ENCODE peak calls at places on chromosomes 3 and 15, in six cellular contexts. One of them, this sample, is unnamed.

GRCh38 chr3:88090681-88091080 is 31.6 kb downstream of the ZNF654 start:
- DNase-seq in ovary: no peak
- DNase-seq in adrenal gland: no peak
- DNase-seq in body of pancreas: no peak
- DNase-seq in esophagus squamous epithelium: no peak
- DNase-seq in breast epithelium: no peak
- DNase-seq in this sample: peak

GRCh38 chr15:37921527-37922385 is 12.7 kb upstream of the TMCO5A start:
- DNase-seq in ovary: no peak
- DNase-seq in adrenal gland: no peak
- DNase-seq in body of pancreas: no peak
- DNase-seq in esophagus squamous epithelium: no peak
- DNase-seq in breast epithelium: no peak
- DNase-seq in this sample: no peak

GRCh38 chr3:37279226-37279625 is 104.8 kb upstream of the LRRFIP2 start:
- DNase-seq in ovary: no peak
- DNase-seq in adrenal gland: no peak
- DNase-seq in body of pancreas: no peak
- DNase-seq in esophagus squamous epithelium: no peak
- DNase-seq in breast epithelium: no peak
- DNase-seq in this sample: no peak

GRCh38 chr3:19934098-19934566 is at the start of gene EFHB:
- DNase-seq in ovary: no peak
- DNase-seq in adrenal gland: no peak
- DNase-seq in body of pancreas: peak
- DNase-seq in esophagus squamous epithelium: no peak
- DNase-seq in breast epithelium: no peak
- DNase-seq in this sample: peak

GRCh38 chr3:195001261-195001660 is 269.7 kb downstream of the XXYLT1 start:
- DNase-seq in ovary: no peak
- DNase-seq in adrenal gland: no peak
- DNase-seq in body of pancreas: no peak
- DNase-seq in esophagus squamous epithelium: no peak
- DNase-seq in breast epithelium: no peak
- DNase-seq in this sample: no peak

GRCh38 chr15:71455878-71456277 is 340.6 kb downstream of the THSD4 start:
- DNase-seq in ovary: no peak
- DNase-seq in adrenal gland: no peak
- DNase-seq in body of pancreas: no peak
- DNase-seq in esophagus squamous epithelium: no peak
- DNase-seq in breast epithelium: no peak
- DNase-seq in this sample: no peak

GRCh38 chr3:172707967-172708366 is 2.9 kb downstream of the NCEH1 start:
- DNase-seq in ovary: no peak
- DNase-seq in adrenal gland: no peak
- DNase-seq in body of pancreas: no peak
- DNase-seq in esophagus squamous epithelium: no peak
- DNase-seq in breast epithelium: no peak
- DNase-seq in this sample: peak

GRCh38 chr15:81087121-81087520 is 46.9 kb upstream of the CFAP161 start:
- DNase-seq in ovary: no peak
- DNase-seq in adrenal gland: no peak
- DNase-seq in body of pancreas: no peak
- DNase-seq in esophagus squamous epithelium: no peak
- DNase-seq in breast epithelium: no peak
- DNase-seq in this sample: no peak

GRCh38 chr15:31409196-31409595 is 82.6 kb downstream of the KLF13 start:
- DNase-seq in ovary: no peak
- DNase-seq in adrenal gland: no peak
- DNase-seq in body of pancreas: no peak
- DNase-seq in esophagus squamous epithelium: no peak
- DNase-seq in breast epithelium: no peak
- DNase-seq in this sample: no peak

GRCh38 chr15:41607033-41607432 is 48.0 kb downstream of the TYRO3 start:
- DNase-seq in ovary: no peak
- DNase-seq in adrenal gland: no peak
- DNase-seq in body of pancreas: no peak
- DNase-seq in esophagus squamous epithelium: no peak
- DNase-seq in breast epithelium: no peak
- DNase-seq in this sample: no peak

GRCh38 chr3:29310865-29311264 is 30.0 kb downstream of the RBMS3 start:
- DNase-seq in ovary: no peak
- DNase-seq in adrenal gland: no peak
- DNase-seq in body of pancreas: no peak
- DNase-seq in esophagus squamous epithelium: no peak
- DNase-seq in breast epithelium: no peak
- DNase-seq in this sample: no peak

GRCh38 chr3:149512073-149512782 is 37.7 kb downstream of the TM4SF4 start:
- DNase-seq in ovary: peak
- DNase-seq in adrenal gland: peak
- DNase-seq in body of pancreas: peak
- DNase-seq in esophagus squamous epithelium: no peak
- DNase-seq in breast epithelium: peak
- DNase-seq in this sample: peak

GRCh38 chr3:85533586-85533985 is 574.8 kb downstream of the CADM2 start:
- DNase-seq in ovary: no peak
- DNase-seq in adrenal gland: no peak
- DNase-seq in body of pancreas: no peak
- DNase-seq in esophagus squamous epithelium: no peak
- DNase-seq in breast epithelium: no peak
- DNase-seq in this sample: no peak

GRCh38 chr3:112489674-112490479 is 9.4 kb downstream of the BTLA start:
- DNase-seq in ovary: no peak
- DNase-seq in adrenal gland: no peak
- DNase-seq in body of pancreas: no peak
- DNase-seq in esophagus squamous epithelium: no peak
- DNase-seq in breast epithelium: no peak
- DNase-seq in this sample: no peak

GRCh38 chr15:77144492-77145070 is 73.7 kb upstream of the TSPAN3 start:
- DNase-seq in ovary: no peak
- DNase-seq in adrenal gland: no peak
- DNase-seq in body of pancreas: no peak
- DNase-seq in esophagus squamous epithelium: no peak
- DNase-seq in breast epithelium: no peak
- DNase-seq in this sample: no peak

GRCh38 chr15:90191795-90192494 is 9.2 kb upstream of the SEMA4B start:
- DNase-seq in ovary: peak
- DNase-seq in adrenal gland: peak
- DNase-seq in body of pancreas: peak
- DNase-seq in esophagus squamous epithelium: peak
- DNase-seq in breast epithelium: peak
- DNase-seq in this sample: peak

GRCh38 chr3:63069780-63070540 is 194.7 kb upstream of the CADPS start:
- DNase-seq in ovary: no peak
- DNase-seq in adrenal gland: no peak
- DNase-seq in body of pancreas: no peak
- DNase-seq in esophagus squamous epithelium: no peak
- DNase-seq in breast epithelium: no peak
- DNase-seq in this sample: no peak

GRCh38 chr3:173410836-173411235 is 13.3 kb downstream of the NLGN1 start:
- DNase-seq in ovary: no peak
- DNase-seq in adrenal gland: no peak
- DNase-seq in body of pancreas: no peak
- DNase-seq in esophagus squamous epithelium: no peak
- DNase-seq in breast epithelium: no peak
- DNase-seq in this sample: no peak

GRCh38 chr15:30770759-30771158 is 133.0 kb upstream of the FAN1 start:
- DNase-seq in ovary: no peak
- DNase-seq in adrenal gland: no peak
- DNase-seq in body of pancreas: no peak
- DNase-seq in esophagus squamous epithelium: no peak
- DNase-seq in breast epithelium: no peak
- DNase-seq in this sample: no peak

GRCh38 chr3:113698891-113699465 is 2.5 kb upstream of the USF3 start:
- DNase-seq in ovary: peak
- DNase-seq in adrenal gland: no peak
- DNase-seq in body of pancreas: no peak
- DNase-seq in esophagus squamous epithelium: no peak
- DNase-seq in breast epithelium: no peak
- DNase-seq in this sample: peak

GRCh38 chr3:164620423-164620822 is 457.9 kb downstream of the SI start:
- DNase-seq in ovary: no peak
- DNase-seq in adrenal gland: no peak
- DNase-seq in body of pancreas: no peak
- DNase-seq in esophagus squamous epithelium: no peak
- DNase-seq in breast epithelium: no peak
- DNase-seq in this sample: no peak

GRCh38 chr3:138331143-138331894 is 1.7 kb upstream of the NME9 start:
- DNase-seq in ovary: no peak
- DNase-seq in adrenal gland: no peak
- DNase-seq in body of pancreas: no peak
- DNase-seq in esophagus squamous epithelium: no peak
- DNase-seq in breast epithelium: no peak
- DNase-seq in this sample: no peak

DNA sequence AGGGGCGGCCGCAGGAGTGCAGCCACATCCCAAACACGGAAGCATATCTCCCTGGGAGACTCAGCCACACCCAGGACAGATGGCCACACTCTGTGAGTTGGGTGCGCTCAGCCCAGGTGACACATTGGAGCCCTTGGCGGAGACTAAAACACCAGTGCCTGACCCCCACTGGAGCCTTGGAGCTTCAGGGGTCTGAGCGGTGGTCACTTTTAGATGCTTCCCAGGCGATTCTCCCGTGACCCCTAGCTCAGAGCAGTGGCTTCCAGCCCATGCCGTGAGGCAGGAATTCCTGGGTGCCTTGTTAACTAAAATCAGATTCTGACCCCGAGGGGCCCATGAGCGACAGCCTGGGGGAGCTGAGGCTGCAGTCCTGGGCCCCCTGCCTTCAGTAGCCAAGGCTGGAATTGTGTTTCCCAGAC is 54.5 kb downstream of the PLXNA1 start:
- DNase-seq in ovary: no peak
- DNase-seq in adrenal gland: peak
- DNase-seq in body of pancreas: no peak
- DNase-seq in esophagus squamous epithelium: no peak
- DNase-seq in breast epithelium: no peak
- DNase-seq in this sample: no peak
- TF ChIP-seq POLR2A in ovary: no peak
- TF ChIP-seq POLR2A in adrenal gland: no peak
- TF ChIP-seq POLR2A in body of pancreas: no peak
- TF ChIP-seq POLR2A in esophagus squamous epithelium: no peak
- TF ChIP-seq POLR2A in breast epithelium: no peak
- TF ChIP-seq POLR2A in this sample: no peak

GRCh38 chr3:121629601-121630000 is 31.1 kb downstream of the HCLS1 start:
- DNase-seq in ovary: no peak
- DNase-seq in adrenal gland: no peak
- DNase-seq in body of pancreas: no peak
- DNase-seq in esophagus squamous epithelium: no peak
- DNase-seq in breast epithelium: no peak
- DNase-seq in this sample: no peak
- TF ChIP-seq POLR2A in ovary: no peak
- TF ChIP-seq POLR2A in adrenal gland: no peak
- TF ChIP-seq POLR2A in body of pancreas: no peak
- TF ChIP-seq POLR2A in esophagus squamous epithelium: no peak
- TF ChIP-seq POLR2A in breast epithelium: no peak
- TF ChIP-seq POLR2A in this sample: no peak

DNA sequence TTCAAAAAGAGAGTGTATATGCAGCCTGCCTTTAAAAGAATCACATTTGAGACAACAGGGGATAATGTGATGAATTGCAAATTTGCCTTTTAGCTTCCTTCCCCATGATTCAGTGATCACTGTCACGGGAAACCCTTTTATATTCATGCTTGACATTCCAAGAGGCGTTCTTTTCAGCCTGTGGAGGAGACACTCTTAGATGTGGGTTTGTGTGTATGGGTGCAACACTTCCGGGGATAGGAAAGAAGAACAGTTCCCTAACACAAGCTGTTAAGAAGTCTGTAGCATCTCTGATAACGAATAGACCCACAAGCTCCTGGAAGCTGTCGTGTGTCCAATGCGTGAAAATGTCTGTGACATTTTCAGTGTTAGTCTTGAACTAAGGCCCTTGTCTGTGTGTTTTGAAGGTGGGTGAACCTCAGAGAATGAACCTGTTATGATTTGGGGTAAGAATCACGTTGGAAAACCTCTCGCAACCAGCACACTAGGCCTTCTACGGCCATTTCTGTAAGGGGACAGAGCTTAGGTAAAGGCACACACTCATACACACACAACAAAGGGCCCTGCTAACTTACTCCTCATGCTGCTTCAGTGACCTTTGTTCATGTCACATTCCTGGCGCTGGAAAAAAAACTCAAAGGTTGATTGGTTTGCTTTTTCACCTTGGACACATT is 229.2 kb upstream of the ST8SIA2 start:
- DNase-seq in ovary: no peak
- DNase-seq in adrenal gland: no peak
- DNase-seq in body of pancreas: no peak
- DNase-seq in esophagus squamous epithelium: no peak
- DNase-seq in breast epithelium: no peak
- DNase-seq in this sample: no peak
- TF ChIP-seq POLR2A in ovary: no peak
- TF ChIP-seq POLR2A in adrenal gland: no peak
- TF ChIP-seq POLR2A in body of pancreas: no peak
- TF ChIP-seq POLR2A in esophagus squamous epithelium: no peak
- TF ChIP-seq POLR2A in breast epithelium: no peak
- TF ChIP-seq POLR2A in this sample: no peak

DNA sequence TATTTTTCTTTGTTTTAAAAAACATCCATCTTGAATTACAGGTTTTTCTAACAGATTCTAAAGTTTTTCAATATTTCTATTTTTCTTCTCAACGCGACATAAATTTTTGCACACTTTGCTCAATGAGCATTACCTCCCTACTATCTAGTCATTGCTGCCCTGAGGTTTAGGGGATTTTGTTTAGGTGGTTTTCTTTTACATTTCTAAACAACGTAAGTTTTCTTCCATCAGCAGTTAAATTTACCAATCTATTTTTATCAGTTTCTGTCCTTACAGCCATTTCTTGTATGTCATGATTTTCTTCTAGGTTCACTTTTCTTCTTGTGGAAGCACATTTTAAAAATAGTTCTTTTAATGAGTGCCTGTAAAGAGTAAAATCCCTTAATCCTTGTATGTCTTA is 49.2 kb upstream of the CCR2 start:
- DNase-seq in ovary: no peak
- DNase-seq in adrenal gland: no peak
- DNase-seq in body of pancreas: no peak
- DNase-seq in esophagus squamous epithelium: no peak
- DNase-seq in breast epithelium: no peak
- DNase-seq in this sample: no peak
- TF ChIP-seq POLR2A in ovary: no peak
- TF ChIP-seq POLR2A in adrenal gland: no peak
- TF ChIP-seq POLR2A in body of pancreas: no peak
- TF ChIP-seq POLR2A in esophagus squamous epithelium: no peak
- TF ChIP-seq POLR2A in breast epithelium: no peak
- TF ChIP-seq POLR2A in this sample: no peak